ENCODE peak calls at places on chromosome X, in seven cellular contexts. L is adrenal gland, I is breast epithelium, F is testis, P is transverse colon, T is vagina, Q is A549. R is an unnamed sample.

GRCh38 chrX:46561931-46562721 is 11.4 kb upstream of the CHST7 start:
- DNase-seq in Q (no peak), I (no peak), L (no peak), T (no peak), F (no peak), P (peak; percentile 24), R (peak; percentile 64)

GRCh38 chrX:80237072-80237471 is 183.2 kb upstream of the TENT5D start:
- DNase-seq in F (no peak), T (no peak), P (no peak), Q (no peak), L (no peak), I (no peak), R (no peak)

GRCh38 chrX:76183289-76184057 is 10.6 kb downstream of the PBDC1 start:
- DNase-seq in P (no peak), I (no peak), Q (no peak), F (no peak), L (no peak), T (no peak), R (no peak)

GRCh38 chrX:20454117-20454516 is 187.4 kb upstream of the RPS6KA3 start:
- DNase-seq in F (no peak), T (no peak), L (no peak), P (no peak), Q (no peak), I (no peak), R (no peak)

GRCh38 chrX:133923113-133923512 is 62.3 kb downstream of the GPC3 start:
- DNase-seq in I (no peak), T (no peak), Q (no peak), F (no peak), L (no peak), P (no peak), R (no peak)

GRCh38 chrX:70166601-70167590 is 10.4 kb upstream of the DGAT2L6 start:
- DNase-seq in P (no peak), T (no peak), Q (peak; percentile 12), I (no peak), F (no peak), L (no peak), R (no peak)

GRCh38 chrX:30806187-30806728 is 82.8 kb downstream of the TAB3 start:
- DNase-seq in F (no peak), T (no peak), L (no peak), I (no peak), Q (no peak), P (no peak), R (no peak)

GRCh38 chrX:54042609-54043010 is 1.7 kb downstream of the PHF8 start:
- DNase-seq in F (peak; percentile 54), T (no peak), P (peak; percentile 33), Q (peak; percentile 60), I (peak; percentile 48), L (peak; percentile 29), R (peak; percentile 56)

GRCh38 chrX:22950278-22951266 is 49.2 kb upstream of the DDX53 start:
- DNase-seq in Q (no peak), F (peak; percentile 41), T (no peak), I (no peak), P (no peak), L (peak; percentile 40), R (no peak)

GRCh38 chrX:18985186-18985435 is 1.2 kb upstream of the PHKA2 start:
- DNase-seq in P (no peak), I (no peak), Q (peak; percentile 10), F (no peak), L (no peak), T (no peak), R (no peak)

GRCh38 chrX:14028473-14028872 is 1.2 kb downstream of the GEMIN8 start:
- DNase-seq in L (no peak), T (no peak), I (no peak), F (no peak), Q (no peak), P (no peak), R (no peak)

GRCh38 chrX:14026121-14026520 is 3.6 kb downstream of the GEMIN8 start:
- DNase-seq in F (no peak), T (no peak), Q (no peak), L (no peak), I (no peak), P (no peak), R (no peak)

GRCh38 chrX:14027511-14028019 is 2.1 kb downstream of the GEMIN8 start:
- DNase-seq in P (no peak), Q (no peak), I (no peak), F (no peak), T (no peak), L (no peak), R (no peak)

GRCh38 chrX:14029039-14029424 is 660 bp downstream of the GEMIN8 start:
- DNase-seq in Q (no peak), P (no peak), I (no peak), L (no peak), F (no peak), T (no peak), R (no peak)

GRCh38 chrX:14027031-14027430 is 2.7 kb downstream of the GEMIN8 start:
- DNase-seq in Q (no peak), F (peak; percentile 15), T (no peak), P (no peak), L (no peak), I (no peak), R (no peak)
- H3K4me3 ChIP-seq in Q (no peak overlapping the region), F (no peak overlapping the region), T (no peak overlapping the region), P (no peak overlapping the region), L (no peak overlapping the region), I (no peak overlapping the region), R (no peak overlapping the region)

GRCh38 chrX:106995678-106996077 is 4.3 kb downstream of the MORC4 start:
- DNase-seq in L (no peak), Q (no peak), P (no peak), T (no peak), F (peak; percentile 15), I (no peak), R (no peak)

GRCh38 chrX:106999002-106999975 is 723 bp downstream of the MORC4 start:
- DNase-seq in I (no peak), T (no peak), Q (peak; percentile 25), L (peak; percentile 47), F (peak; percentile 77), P (peak; percentile 52), R (peak; percentile 45)

GRCh38 chrX:106997611-106998010 is 2.4 kb downstream of the MORC4 start:
- DNase-seq in P (no peak), I (no peak), L (no peak), Q (no peak), F (no peak), T (no peak), R (no peak)

DNA sequence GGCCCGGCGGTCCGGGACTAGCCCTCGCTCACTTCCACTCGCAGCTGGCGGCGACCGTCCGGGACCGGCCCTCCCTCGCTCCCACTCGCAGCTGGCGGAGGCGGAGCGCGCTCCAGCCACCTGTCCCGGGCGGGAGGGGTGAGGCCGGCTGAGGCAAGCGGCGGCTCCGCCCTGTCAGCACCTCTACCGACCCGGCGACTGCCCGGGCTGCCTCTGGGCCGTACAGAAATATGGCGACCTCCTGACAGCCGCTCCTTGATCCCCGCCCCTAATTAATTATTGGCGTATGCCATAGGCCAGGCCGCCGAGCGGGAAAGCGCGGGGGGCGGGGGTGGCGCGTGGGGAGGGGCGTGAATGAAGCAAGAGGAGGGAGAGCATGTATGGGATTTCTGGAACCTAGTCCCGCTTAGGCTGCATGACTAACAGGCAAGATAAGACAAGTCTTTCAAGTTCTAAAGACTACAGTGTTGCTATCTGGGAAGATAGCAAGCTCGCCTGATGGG is at the start of gene MORC4:
- DNase-seq in F (peak; percentile 89), I (peak; percentile 64), L (peak; percentile 87), T (no peak), Q (peak; percentile 34), P (peak; percentile 78), R (peak; percentile 95)
- TF ChIP-seq POLR2A in F (no peak), I (no peak), L (peak; percentile 87), T (no peak), Q (peak; percentile 87), P (peak; percentile 27), R (no peak)

GRCh38 chrX:2410279-2411020 is 90.3 kb downstream of the DHRSX start:
- DNase-seq in F (no peak), P (peak; percentile 54), L (no peak), Q (peak; percentile 71), I (no peak), T (no peak), R (no peak)
- H3K4me3 ChIP-seq in F (no peak overlapping the region), P (no peak overlapping the region), L (no peak overlapping the region), Q (no peak overlapping the region), I (no peak overlapping the region), T (no peak overlapping the region), R (no peak overlapping the region)

GRCh38 chrX:100413231-100413630 is 3.2 kb upstream of the PCDH19 start:
- DNase-seq in P (peak; percentile 33), F (peak; percentile 59), Q (peak; percentile 33), L (peak; percentile 32), I (no peak), T (no peak), R (no peak)
- TF ChIP-seq POLR2A in P (no peak), F (no peak), Q (no peak), L (no peak), I (no peak), T (no peak), R (no peak)

GRCh38 chrX:123188081-123188480 is 4.0 kb downstream of the GRIA3 start:
- DNase-seq in T (no peak), Q (no peak), F (no peak), P (no peak), I (no peak), L (no peak), R (no peak)

GRCh38 chrX:123184199-123184857 is at the start of gene GRIA3:
- DNase-seq in T (no peak), Q (no peak), L (peak; percentile 20), P (no peak), F (peak; percentile 26), I (no peak), R (no peak)

GRCh38 chrX:123186796-123187195 is 2.7 kb downstream of the GRIA3 start:
- DNase-seq in Q (no peak), L (no peak), I (no peak), F (no peak), T (no peak), P (no peak), R (no peak)

GRCh38 chrX:123185714-123186113 is 1.6 kb downstream of the GRIA3 start:
- DNase-seq in F (no peak), L (no peak), Q (no peak), T (no peak), P (no peak), I (no peak), R (no peak)

DNA sequence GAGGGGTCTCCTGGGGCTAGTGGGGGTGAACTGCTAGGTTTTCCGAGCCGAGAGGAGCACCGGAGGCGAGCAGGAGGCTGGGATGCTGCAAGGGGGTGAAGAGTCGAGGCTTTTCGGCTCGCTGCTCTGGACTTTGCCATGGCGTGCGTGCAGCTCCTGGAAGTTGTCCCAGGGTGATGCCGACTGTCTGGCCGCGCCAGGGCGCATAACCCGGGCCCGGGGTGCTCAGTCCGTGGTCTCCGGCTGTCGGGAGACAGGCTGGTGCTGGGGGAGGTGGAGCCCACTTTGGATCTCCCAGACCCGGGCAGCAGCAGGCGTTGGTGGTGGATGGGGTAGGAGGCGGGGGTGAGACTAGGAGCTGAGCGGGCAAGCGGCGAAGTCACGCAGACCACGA is 777 bp downstream of the GRIA3 start:
- DNase-seq in T (no peak), F (peak; percentile 16), P (no peak), L (peak; percentile 20), Q (no peak), I (no peak), R (peak; percentile 29)
- H3K4me3 ChIP-seq in T (peak overlapping the region; percentile 46), F (peak overlapping the region; percentile 36), P (peak overlapping the region; percentile 39), L (no peak overlapping the region), Q (no peak overlapping the region), I (peak overlapping the region; percentile 42), R (no peak overlapping the region)

GRCh38 chrX:40108959-40109287 is 11.2 kb upstream of the BCOR start:
- DNase-seq in T (no peak), I (peak; percentile 70), Q (peak; percentile 62), F (peak; percentile 70), P (peak; percentile 84), L (peak; percentile 86), R (peak; percentile 80)
- TF ChIP-seq POLR2A in T (no peak), I (no peak), Q (peak; percentile 11), F (no peak), P (peak; percentile 60), L (peak; percentile 77), R (peak; percentile 66)